ENCODE peak calls at places on chromosomes 13 and 19, in eight cellular contexts. One of them, this sample, is unnamed.

GRCh38 chr13:49165798-49166752 is 54.1 kb upstream of the MLNR start:
- DNase-seq in hepatocyte: no peak
- DNase-seq in tibial artery: no peak
- DNase-seq in fibroblast of lung: peak; percentile 46
- DNase-seq in DND-41: peak; percentile 30
- DNase-seq in adrenal gland: no peak
- DNase-seq in transverse colon: no peak
- DNase-seq in body of pancreas: no peak
- DNase-seq in this sample: no peak

GRCh38 chr13:36428083-36428482 is 4.2 kb upstream of the CCNA1 start:
- DNase-seq in adrenal gland: no peak
- DNase-seq in hepatocyte: no peak
- DNase-seq in fibroblast of lung: no peak
- DNase-seq in DND-41: no peak
- DNase-seq in body of pancreas: no peak
- DNase-seq in transverse colon: no peak
- DNase-seq in tibial artery: no peak
- DNase-seq in this sample: no peak

GRCh38 chr19:42479736-42480135 is 37.0 kb upstream of the CXCL17 start:
- DNase-seq in DND-41: no peak
- DNase-seq in body of pancreas: no peak
- DNase-seq in hepatocyte: no peak
- DNase-seq in fibroblast of lung: no peak
- DNase-seq in tibial artery: no peak
- DNase-seq in adrenal gland: no peak
- DNase-seq in transverse colon: no peak
- DNase-seq in this sample: no peak

GRCh38 chr13:90738881-90739280 is 608.6 kb upstream of the MIR17HG start:
- DNase-seq in tibial artery: no peak
- DNase-seq in body of pancreas: no peak
- DNase-seq in fibroblast of lung: no peak
- DNase-seq in transverse colon: no peak
- DNase-seq in hepatocyte: no peak
- DNase-seq in adrenal gland: no peak
- DNase-seq in DND-41: no peak
- DNase-seq in this sample: no peak

GRCh38 chr19:7928334-7928706 is 2.4 kb upstream of the CTXN1 start:
- DNase-seq in DND-41: no peak
- DNase-seq in transverse colon: no peak
- DNase-seq in tibial artery: no peak
- DNase-seq in body of pancreas: no peak
- DNase-seq in fibroblast of lung: no peak
- DNase-seq in adrenal gland: peak; percentile 56
- DNase-seq in hepatocyte: no peak
- DNase-seq in this sample: no peak

GRCh38 chr13:77860621-77861020 is 58.0 kb downstream of the EDNRB start:
- DNase-seq in body of pancreas: no peak
- DNase-seq in adrenal gland: no peak
- DNase-seq in transverse colon: no peak
- DNase-seq in tibial artery: no peak
- DNase-seq in fibroblast of lung: peak; percentile 90
- DNase-seq in hepatocyte: no peak
- DNase-seq in DND-41: no peak
- DNase-seq in this sample: no peak

GRCh38 chr19:3555653-3556422 is 1.5 kb downstream of the MFSD12 start:
- DNase-seq in fibroblast of lung: no peak
- DNase-seq in adrenal gland: no peak
- DNase-seq in body of pancreas: no peak
- DNase-seq in transverse colon: no peak
- DNase-seq in DND-41: no peak
- DNase-seq in hepatocyte: no peak
- DNase-seq in tibial artery: no peak
- DNase-seq in this sample: no peak

GRCh38 chr19:4390862-4391693 is 9.3 kb downstream of the SH3GL1 start:
- DNase-seq in tibial artery: no peak
- DNase-seq in adrenal gland: peak; percentile 55
- DNase-seq in fibroblast of lung: peak; percentile 23
- DNase-seq in body of pancreas: no peak
- DNase-seq in hepatocyte: peak; percentile 76
- DNase-seq in DND-41: no peak
- DNase-seq in transverse colon: no peak
- DNase-seq in this sample: no peak

GRCh38 chr13:113589251-113589960 is 4.9 kb downstream of the TFDP1 start:
- DNase-seq in fibroblast of lung: no peak
- DNase-seq in transverse colon: peak; percentile 2
- DNase-seq in hepatocyte: no peak
- DNase-seq in DND-41: peak; percentile 2
- DNase-seq in tibial artery: peak; percentile 16
- DNase-seq in body of pancreas: peak; percentile 0
- DNase-seq in adrenal gland: no peak
- DNase-seq in this sample: no peak

GRCh38 chr13:30340367-30341184 is 33.2 kb upstream of the KATNAL1 start:
- DNase-seq in fibroblast of lung: peak; percentile 92
- DNase-seq in transverse colon: peak; percentile 45
- DNase-seq in hepatocyte: peak; percentile 50
- DNase-seq in tibial artery: peak; percentile 81
- DNase-seq in adrenal gland: peak; percentile 91
- DNase-seq in DND-41: no peak
- DNase-seq in body of pancreas: peak; percentile 53
- DNase-seq in this sample: peak; percentile 95

GRCh38 chr19:7527516-7528191 is 5.2 kb downstream of the MCOLN1 start:
- DNase-seq in adrenal gland: peak; percentile 60
- DNase-seq in transverse colon: no peak
- DNase-seq in DND-41: no peak
- DNase-seq in fibroblast of lung: no peak
- DNase-seq in tibial artery: peak; percentile 72
- DNase-seq in body of pancreas: peak; percentile 43
- DNase-seq in hepatocyte: no peak
- DNase-seq in this sample: no peak

GRCh38 chr13:85486663-85487062 is 312.6 kb downstream of the SLITRK6 start:
- DNase-seq in adrenal gland: no peak
- DNase-seq in hepatocyte: no peak
- DNase-seq in fibroblast of lung: no peak
- DNase-seq in tibial artery: no peak
- DNase-seq in DND-41: no peak
- DNase-seq in body of pancreas: no peak
- DNase-seq in transverse colon: no peak
- DNase-seq in this sample: no peak

GRCh38 chr19:9309974-9310446 is 372 bp upstream of the ZNF699 start:
- DNase-seq in fibroblast of lung: peak; percentile 92
- DNase-seq in adrenal gland: peak; percentile 92
- DNase-seq in DND-41: peak; percentile 90
- DNase-seq in hepatocyte: peak; percentile 97
- DNase-seq in body of pancreas: peak; percentile 87
- DNase-seq in transverse colon: peak; percentile 91
- DNase-seq in tibial artery: peak; percentile 91
- DNase-seq in this sample: peak; percentile 96

GRCh38 chr13:76663941-76664340 is 222.3 kb downstream of the KCTD12 start:
- DNase-seq in DND-41: no peak
- DNase-seq in adrenal gland: no peak
- DNase-seq in transverse colon: no peak
- DNase-seq in body of pancreas: no peak
- DNase-seq in fibroblast of lung: peak; percentile 72
- DNase-seq in hepatocyte: no peak
- DNase-seq in tibial artery: no peak
- DNase-seq in this sample: no peak

GRCh38 chr19:45405435-45406164 is 731 bp upstream of the PPP1R13L start:
- DNase-seq in hepatocyte: peak; percentile 91
- DNase-seq in fibroblast of lung: peak; percentile 85
- DNase-seq in DND-41: peak; percentile 89
- DNase-seq in adrenal gland: peak; percentile 92
- DNase-seq in tibial artery: peak; percentile 91
- DNase-seq in transverse colon: peak; percentile 92
- DNase-seq in body of pancreas: peak; percentile 93
- DNase-seq in this sample: peak; percentile 94

GRCh38 chr19:32530773-32531172 is 50.2 kb upstream of the PDCD5 start:
- DNase-seq in DND-41: no peak
- DNase-seq in hepatocyte: no peak
- DNase-seq in adrenal gland: no peak
- DNase-seq in transverse colon: no peak
- DNase-seq in body of pancreas: no peak
- DNase-seq in tibial artery: no peak
- DNase-seq in fibroblast of lung: no peak
- DNase-seq in this sample: no peak

GRCh38 chr19:58361900-58362271 is 665 bp downstream of the ZNF497 start:
- DNase-seq in tibial artery: peak; percentile 39
- DNase-seq in fibroblast of lung: no peak
- DNase-seq in transverse colon: peak; percentile 57
- DNase-seq in body of pancreas: peak; percentile 61
- DNase-seq in DND-41: peak; percentile 55
- DNase-seq in adrenal gland: peak; percentile 49
- DNase-seq in hepatocyte: peak; percentile 68
- DNase-seq in this sample: no peak

GRCh38 chr19:55106591-55106990 is 10.8 kb downstream of the PPP1R12C start:
- DNase-seq in fibroblast of lung: no peak
- DNase-seq in tibial artery: no peak
- DNase-seq in adrenal gland: no peak
- DNase-seq in transverse colon: no peak
- DNase-seq in body of pancreas: no peak
- DNase-seq in hepatocyte: no peak
- DNase-seq in DND-41: no peak
- DNase-seq in this sample: no peak

GRCh38 chr19:55101261-55101660 is 16.2 kb downstream of the PPP1R12C start:
- DNase-seq in hepatocyte: no peak
- DNase-seq in fibroblast of lung: no peak
- DNase-seq in transverse colon: no peak
- DNase-seq in tibial artery: no peak
- DNase-seq in body of pancreas: no peak
- DNase-seq in DND-41: no peak
- DNase-seq in adrenal gland: no peak
- DNase-seq in this sample: no peak

GRCh38 chr19:55105237-55105636 is 12.2 kb downstream of the PPP1R12C start:
- DNase-seq in body of pancreas: no peak
- DNase-seq in tibial artery: no peak
- DNase-seq in adrenal gland: no peak
- DNase-seq in hepatocyte: no peak
- DNase-seq in fibroblast of lung: no peak
- DNase-seq in DND-41: no peak
- DNase-seq in transverse colon: no peak
- DNase-seq in this sample: no peak

GRCh38 chr19:55099557-55100506 is 17.6 kb downstream of the PPP1R12C start:
- DNase-seq in tibial artery: no peak
- DNase-seq in DND-41: no peak
- DNase-seq in hepatocyte: no peak
- DNase-seq in adrenal gland: no peak
- DNase-seq in transverse colon: no peak
- DNase-seq in fibroblast of lung: no peak
- DNase-seq in body of pancreas: no peak
- DNase-seq in this sample: no peak

DNA sequence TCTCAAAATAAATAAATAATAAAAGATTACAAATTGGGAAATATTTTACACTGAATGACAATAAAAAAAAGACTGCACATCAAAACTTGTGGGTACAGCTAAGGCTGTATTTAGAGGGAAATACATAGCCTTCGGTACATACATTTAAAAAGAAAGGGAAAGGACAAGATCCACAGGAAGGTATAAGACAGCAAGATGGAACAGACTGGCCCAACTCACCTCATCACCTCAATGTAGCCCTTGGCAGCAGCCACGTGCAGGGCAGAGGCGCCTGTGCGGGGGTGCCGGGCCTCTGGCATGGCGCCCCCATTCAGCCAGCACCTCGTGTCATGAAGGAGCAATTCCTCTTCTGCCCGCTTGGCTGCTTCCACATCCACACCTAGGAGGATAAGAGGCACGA is 14.2 kb downstream of the PPP1R12C start:
- DNase-seq in hepatocyte: no peak
- DNase-seq in tibial artery: no peak
- DNase-seq in DND-41: no peak
- DNase-seq in adrenal gland: no peak
- DNase-seq in transverse colon: no peak
- DNase-seq in fibroblast of lung: no peak
- DNase-seq in body of pancreas: no peak
- DNase-seq in this sample: no peak
- H3K9me3 ChIP-seq in hepatocyte: no peaks in the 10 kb centered on the region
- H3K9me3 ChIP-seq in tibial artery: no peaks in the 10 kb centered on the region
- H3K9me3 ChIP-seq in DND-41: no peaks in the 10 kb centered on the region
- H3K9me3 ChIP-seq in adrenal gland: no peaks in the 10 kb centered on the region
- H3K9me3 ChIP-seq in transverse colon: no peaks in the 10 kb centered on the region
- H3K9me3 ChIP-seq in fibroblast of lung: no peaks in the 10 kb centered on the region
- H3K9me3 ChIP-seq in body of pancreas: no peaks in the 10 kb centered on the region
- H3K9me3 ChIP-seq in this sample: no peaks in the 10 kb centered on the region

GRCh38 chr13:51262501-51263211 is 40.5 kb downstream of the FAM124A start:
- DNase-seq in adrenal gland: no peak
- DNase-seq in DND-41: no peak
- DNase-seq in fibroblast of lung: no peak
- DNase-seq in hepatocyte: no peak
- DNase-seq in tibial artery: no peak
- DNase-seq in transverse colon: no peak
- DNase-seq in body of pancreas: no peak
- DNase-seq in this sample: peak; percentile 60
- TF ChIP-seq CTCF in adrenal gland: no peak
- TF ChIP-seq CTCF in DND-41: peak; percentile 29
- TF ChIP-seq CTCF in fibroblast of lung: no peak
- TF ChIP-seq CTCF in hepatocyte: no peak
- TF ChIP-seq CTCF in tibial artery: no peak
- TF ChIP-seq CTCF in transverse colon: no peak
- TF ChIP-seq CTCF in body of pancreas: no peak
- TF ChIP-seq CTCF in this sample: no peak

DNA sequence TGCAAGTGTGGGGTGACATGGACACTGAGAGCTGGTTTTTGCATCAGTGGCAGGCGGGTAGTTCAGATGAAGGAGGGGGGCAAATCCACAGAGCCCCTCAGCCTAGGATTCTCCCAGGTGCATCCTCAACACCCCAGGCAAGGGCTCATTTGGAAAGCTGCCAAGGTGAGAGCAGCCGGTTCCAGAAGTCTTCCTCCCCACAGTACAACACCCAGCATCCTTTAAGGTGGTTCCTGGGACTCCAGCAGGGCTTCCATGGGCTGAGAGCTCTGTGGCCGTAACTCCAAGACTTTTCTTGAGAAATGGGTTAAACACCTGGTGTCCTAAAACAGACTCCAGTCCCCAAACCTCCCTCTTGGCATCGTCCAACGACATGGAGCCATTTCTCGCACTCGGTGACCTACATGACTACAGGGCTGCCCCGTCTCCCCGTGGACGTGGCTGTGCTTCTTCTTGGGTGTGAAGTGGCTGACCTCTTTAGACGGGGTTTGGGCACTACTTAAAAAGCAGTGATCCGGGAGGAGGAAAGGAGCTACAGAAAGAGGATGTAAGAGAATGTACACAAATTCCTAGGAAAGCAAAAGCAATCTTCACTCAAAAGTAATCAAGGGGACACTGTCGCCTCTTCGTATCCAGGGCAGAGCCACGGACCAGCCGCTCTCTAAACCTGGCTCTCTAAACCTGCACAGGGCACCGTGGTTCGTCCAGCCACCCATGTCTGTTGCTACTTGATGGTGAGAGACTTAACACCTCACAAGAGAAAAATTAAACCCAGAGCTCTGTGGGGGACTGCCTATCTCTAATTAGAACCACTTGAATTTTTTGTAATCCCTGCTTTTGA is 25.5 kb downstream of the RANBP3 start:
- DNase-seq in hepatocyte: no peak
- DNase-seq in fibroblast of lung: no peak
- DNase-seq in tibial artery: no peak
- DNase-seq in body of pancreas: no peak
- DNase-seq in adrenal gland: no peak
- DNase-seq in transverse colon: no peak
- DNase-seq in DND-41: no peak
- DNase-seq in this sample: peak; percentile 67
- H3K4me1 ChIP-seq in hepatocyte: peaks cover 86% of the 10 kb centered on the region
- H3K4me1 ChIP-seq in fibroblast of lung: peaks cover 31% of the 10 kb centered on the region
- H3K4me1 ChIP-seq in tibial artery: peaks cover 11% of the 10 kb centered on the region
- H3K4me1 ChIP-seq in body of pancreas: peaks cover 66% of the 10 kb centered on the region
- H3K4me1 ChIP-seq in adrenal gland: peaks cover 99% of the 10 kb centered on the region
- H3K4me1 ChIP-seq in transverse colon: peaks cover 99% of the 10 kb centered on the region
- H3K4me1 ChIP-seq in DND-41: peaks cover 32% of the 10 kb centered on the region
- H3K4me1 ChIP-seq in this sample: peaks cover 100% of the 10 kb centered on the region

GRCh38 chr13:22375151-22375550 is 704.3 kb downstream of the FGF9 start:
- DNase-seq in transverse colon: no peak
- DNase-seq in adrenal gland: no peak
- DNase-seq in fibroblast of lung: no peak
- DNase-seq in hepatocyte: no peak
- DNase-seq in DND-41: no peak
- DNase-seq in tibial artery: no peak
- DNase-seq in body of pancreas: no peak
- DNase-seq in this sample: no peak
- H3K9me3 ChIP-seq in transverse colon: peaks cover 22% of the 10 kb centered on the region
- H3K9me3 ChIP-seq in adrenal gland: peaks cover 8% of the 10 kb centered on the region
- H3K9me3 ChIP-seq in fibroblast of lung: no peaks in the 10 kb centered on the region
- H3K9me3 ChIP-seq in hepatocyte: no peaks in the 10 kb centered on the region
- H3K9me3 ChIP-seq in DND-41: peaks cover 17% of the 10 kb centered on the region
- H3K9me3 ChIP-seq in tibial artery: no peaks in the 10 kb centered on the region
- H3K9me3 ChIP-seq in body of pancreas: no peaks in the 10 kb centered on the region
- H3K9me3 ChIP-seq in this sample: peaks cover 5% of the 10 kb centered on the region